ENCODE peak calls at places on chromosomes 12 and 14, in nine cellular contexts. A is HT-29, L is A172, V is NCI-H524, J is A549, W is retina, X is T-helper 9 cell, E is T-cell, K is HCT116. Y is an unnamed sample.

GRCh38 chr12:93139028-93139665 is 210.1 kb upstream of the EEA1 start:
- DNase-seq in A (no peak), K (no peak), L (no peak), J (no peak), E (no peak), X (no peak), W (no peak), V (no peak), Y (no peak)

GRCh38 chr14:22847661-22848341 is 11.4 kb downstream of the MMP14 start:
- DNase-seq in W (peak), V (no peak), E (no peak), A (no peak), L (no peak), X (no peak), K (no peak), J (no peak), Y (peak)

GRCh38 chr14:52269100-52269499 is 1.6 kb downstream of the PTGDR start:
- DNase-seq in K (no peak), L (no peak), A (no peak), W (no peak), E (no peak), J (no peak), X (no peak), V (no peak), Y (no peak)

GRCh38 chr12:49842519-49843352 is at the start of gene BCDIN3D:
- DNase-seq in A (peak), K (peak), J (peak), E (peak), L (peak), X (peak), W (peak), V (peak), Y (peak)

GRCh38 chr14:80485764-80486163 is 274.5 kb upstream of the DIO2 start:
- DNase-seq in K (no peak), L (no peak), A (no peak), E (no peak), J (no peak), V (no peak), X (no peak), W (no peak), Y (no peak)

GRCh38 chr14:94961761-94962575 is 192.1 kb upstream of the GSC start:
- DNase-seq in V (no peak), L (no peak), E (no peak), J (no peak), A (no peak), K (no peak), X (no peak), W (no peak), Y (no peak)

GRCh38 chr12:104720346-104721064 is 237.6 kb downstream of the SLC41A2 start:
- DNase-seq in E (peak), A (no peak), L (no peak), X (peak), J (no peak), K (no peak), W (no peak), V (no peak), Y (no peak)

GRCh38 chr14:44803239-44803905 is 158.4 kb downstream of the KLHL28 start:
- DNase-seq in E (no peak), W (peak), X (no peak), J (peak), L (peak), A (peak), V (peak), K (peak), Y (peak)

GRCh38 chr12:122868471-122869177 is 27.3 kb downstream of the VPS37B start:
- DNase-seq in K (no peak), J (no peak), L (no peak), A (no peak), V (no peak), E (no peak), X (no peak), W (no peak), Y (no peak)

GRCh38 chr12:24937553-24938244 is 11.2 kb downstream of the BCAT1 start:
- DNase-seq in E (no peak), W (no peak), A (no peak), J (no peak), X (no peak), K (no peak), V (no peak), L (peak), Y (peak)

Y was measured in HT1080.